ENCODE peak calls at places on chromosomes 5 and 9, in seven cellular contexts. Y is transverse colon, F is cardiac fibroblast, G is Panc1, I is RCC 7860, M is NCI-H1092 treated with DMSO at 0.1 percent for 48 hours, U is T-helper 9 cell. D is an unnamed sample.
A peak's percentile ranks its signal among the peaks of the same experiment; 100 is the strongest.

GRCh38 chr5:95858023-95858461 is 35.5 kb upstream of the GLRX start:
- DNase-seq in M (no peak), Y (no peak), F (peak; percentile 95), U (no peak), G (no peak), I (peak; percentile 66), D (peak; percentile 75)

GRCh38 chr5:174531782-174532191 is 192.6 kb upstream of the MSX2 start:
- DNase-seq in I (peak; percentile 20), U (no peak), Y (no peak), G (no peak), F (no peak), M (no peak), D (no peak)

GRCh38 chr5:168104811-168105481 is 186.5 kb upstream of the WWC1 start:
- DNase-seq in F (no peak), U (no peak), Y (peak; percentile 60), M (no peak), G (no peak), I (no peak), D (peak; percentile 15)

GRCh38 chr5:172059661-172060100 is 53.2 kb upstream of the FBXW11 start:
- DNase-seq in Y (no peak), G (no peak), F (peak; percentile 35), M (no peak), U (no peak), I (peak; percentile 17), D (peak; percentile 40)

GRCh38 chr9:132411091-132411508 is 1.1 kb downstream of the CFAP77 start:
- DNase-seq in I (no peak), M (peak; percentile 54), F (peak; percentile 26), U (peak; percentile 61), G (no peak), Y (peak; percentile 65), D (peak; percentile 41)

GRCh38 chr5:141919218-141920129 is 4.2 kb upstream of the DELE1 start:
- DNase-seq in I (no peak), F (no peak), U (no peak), Y (peak; percentile 45), M (no peak), G (no peak), D (no peak)

GRCh38 chr9:126643945-126644527 is 30.3 kb downstream of the LMX1B start:
- DNase-seq in M (no peak), I (no peak), Y (no peak), U (no peak), F (no peak), G (no peak), D (no peak)

GRCh38 chr5:174355208-174355612 is 309.7 kb downstream of the NSG2 start:
- DNase-seq in F (peak; percentile 93), U (no peak), M (no peak), G (no peak), Y (no peak), I (peak; percentile 97), D (peak; percentile 85)

GRCh38 chr5:147786115-147786514 is 3.6 kb upstream of the JAKMIP2 start:
- DNase-seq in I (no peak), U (no peak), Y (no peak), F (no peak), M (no peak), G (no peak), D (no peak)

GRCh38 chr5:151498395-151499155 is 51.2 kb downstream of the SLC36A1 start:
- DNase-seq in U (no peak), M (no peak), Y (no peak), G (no peak), I (no peak), F (no peak), D (no peak)

GRCh38 chr5:149056611-149057165 is 6.2 kb downstream of the SH3TC2 start:
- DNase-seq in Y (no peak), G (no peak), U (no peak), M (no peak), I (no peak), F (no peak), D (peak; percentile 63)

GRCh38 chr9:76996700-76997099 is 22.8 kb upstream of the FOXB2 start:
- DNase-seq in F (peak; percentile 55), M (peak; percentile 26), G (no peak), U (no peak), I (peak; percentile 10), Y (no peak), D (peak; percentile 54)

GRCh38 chr9:4849364-4849763 is 56.6 kb downstream of the RCL1 start:
- DNase-seq in U (no peak), F (no peak), G (no peak), I (no peak), M (peak; percentile 4), Y (no peak), D (no peak)

GRCh38 chr5:137126829-137127228 is 372.3 kb downstream of the SPOCK1 start:
- DNase-seq in F (no peak), G (no peak), U (no peak), I (no peak), Y (no peak), M (no peak), D (no peak)

GRCh38 chr5:1279443-1280151 is 15.3 kb downstream of the TERT start:
- DNase-seq in F (no peak), U (no peak), M (no peak), G (no peak), Y (no peak), I (no peak), D (no peak)

GRCh38 chr9:85731128-85731630 is 10.6 kb downstream of the AGTPBP1 start:
- DNase-seq in F (no peak), M (no peak), Y (no peak), G (no peak), U (no peak), I (no peak), D (no peak)

GRCh38 chr5:33227746-33228145 is 213.0 kb upstream of the TARS1 start:
- DNase-seq in M (no peak), I (no peak), F (no peak), G (no peak), U (no peak), Y (no peak), D (no peak)

GRCh38 chr5:20678814-20679298 is 690.9 kb upstream of the CDH18 start:
- DNase-seq in F (peak; percentile 80), U (no peak), G (peak; percentile 79), M (no peak), Y (no peak), I (peak; percentile 89), D (peak; percentile 95)

GRCh38 chr5:91339053-91339710 is 43.9 kb downstream of the ARRDC3 start:
- DNase-seq in I (no peak), G (no peak), F (peak; percentile 56), U (no peak), Y (no peak), M (no peak), D (peak; percentile 40)

GRCh38 chr5:170623576-170624181 is 119.9 kb downstream of the KCNIP1 start:
- DNase-seq in M (peak; percentile 38), F (peak; percentile 73), G (no peak), Y (no peak), U (no peak), I (peak; percentile 66), D (peak; percentile 83)

GRCh38 chr9:134642385-134643181 is 980 bp downstream of the COL5A1 start:
- DNase-seq in U (no peak), M (no peak), Y (peak; percentile 58), G (no peak), I (no peak), F (peak; percentile 87), D (peak; percentile 82)

GRCh38 chr5:157612071-157612476 is 36.5 kb upstream of the ADAM19 start:
- DNase-seq in Y (no peak), M (peak; percentile 3), U (no peak), F (no peak), G (no peak), I (no peak), D (no peak)

GRCh38 chr5:141951341-141951781 is 6.6 kb downstream of the PCDH12 start:
- DNase-seq in G (no peak), I (no peak), Y (no peak), M (no peak), F (peak; percentile 11), U (no peak), D (peak; percentile 26)

GRCh38 chr5:171907731-171908343 is 98.6 kb downstream of the FBXW11 start:
- DNase-seq in U (peak; percentile 10), F (peak; percentile 79), I (peak; percentile 50), Y (peak; percentile 15), M (peak; percentile 16), G (peak; percentile 28), D (peak; percentile 83)

GRCh38 chr5:177494356-177495195 is 2.8 kb downstream of the PDLIM7 start:
- DNase-seq in U (no peak), F (peak; percentile 91), I (peak; percentile 97), M (no peak), Y (peak; percentile 51), G (no peak), D (peak; percentile 95)

GRCh38 chr5:103894882-103895281 is 332.3 kb upstream of the NUDT12 start:
- DNase-seq in Y (no peak), U (no peak), M (no peak), F (no peak), I (no peak), G (no peak), D (peak; percentile 11)

GRCh38 chr5:59773286-59773685 is 120.2 kb downstream of the PDE4D start:
- DNase-seq in Y (no peak), G (no peak), M (no peak), I (no peak), U (no peak), F (no peak), D (peak; percentile 46)

GRCh38 chr5:165410476-165410875 is 1905.1 kb downstream of the MAT2B start:
- DNase-seq in U (no peak), G (no peak), Y (no peak), M (no peak), I (no peak), F (no peak), D (peak; percentile 5)

GRCh38 chr5:135453613-135454012 is 1.5 kb upstream of the TIFAB start:
- DNase-seq in Y (no peak), U (no peak), M (no peak), I (no peak), F (no peak), G (no peak), D (no peak)

GRCh38 chr5:101728933-101729332 is 567.2 kb downstream of the SLCO4C1 start:
- DNase-seq in F (peak; percentile 1), M (peak; percentile 19), I (no peak), U (no peak), Y (no peak), G (no peak), D (peak; percentile 1)